ENCODE peak calls at places on chromosomes 7 and 10, in nine cellular contexts. V, T, N, R, G, H, F, W and Y are unnamed samples.

GRCh38 chr10:60349426-60349825 is 40.2 kb downstream of the ANK3 start:
- DNase-seq in T (no peak), R (no peak), H (no peak), W (no peak), N (no peak), F (no peak), V (no peak), G (no peak), Y (no peak)

GRCh38 chr7:155550916-155551315 is 4.6 kb upstream of the CNPY1 start:
- DNase-seq in W (no peak), F (no peak), H (no peak), G (no peak), T (peak; percentile 25), N (no peak), V (no peak), R (no peak), Y (no peak)

GRCh38 chr10:29658984-29659769 is 24.4 kb upstream of the SVIL start:
- DNase-seq in F (peak; percentile 38), V (peak; percentile 87), H (no peak), N (peak; percentile 100), W (no peak), R (no peak), T (no peak), G (peak; percentile 76), Y (no peak)

GRCh38 chr10:71767420-71768035 is 5.8 kb downstream of the VSIR start:
- DNase-seq in R (no peak), G (no peak), T (peak; percentile 94), H (no peak), W (peak; percentile 88), V (no peak), F (no peak), N (no peak), Y (no peak)

GRCh38 chr7:4948402-4948801 is 10.6 kb downstream of the MMD2 start:
- DNase-seq in H (no peak), V (no peak), W (no peak), R (no peak), N (no peak), T (no peak), G (no peak), F (no peak), Y (no peak)

GRCh38 chr7:127907638-127908040 is 123.6 kb downstream of the LRRC4 start:
- DNase-seq in N (peak; percentile 93), F (no peak), G (no peak), R (no peak), V (no peak), H (no peak), T (no peak), W (no peak), Y (no peak)

GRCh38 chr7:50828801-50829200 is 46.1 kb upstream of the GRB10 start:
- DNase-seq in N (no peak), T (no peak), H (no peak), F (no peak), V (no peak), W (no peak), R (no peak), G (no peak), Y (no peak)

GRCh38 chr10:18211862-18212261 is 71.6 kb downstream of the CACNB2 start:
- DNase-seq in V (no peak), R (no peak), G (no peak), T (no peak), H (no peak), W (no peak), N (no peak), F (no peak), Y (no peak)

GRCh38 chr7:117711556-117711955 is 161.7 kb downstream of the CTTNBP2 start:
- DNase-seq in V (no peak), F (no peak), W (no peak), G (no peak), R (no peak), H (no peak), T (no peak), N (no peak), Y (no peak)

GRCh38 chr7:129567377-129567776 is 44.1 kb upstream of the NRF1 start:
- DNase-seq in N (no peak), G (no peak), V (no peak), W (no peak), H (no peak), R (no peak), T (no peak), F (no peak), Y (no peak)

GRCh38 chr10:58511765-58512469 is 755 bp upstream of the BICC1 start:
- DNase-seq in N (peak; percentile 43), H (no peak), V (peak; percentile 74), G (peak; percentile 31), R (peak; percentile 34), F (no peak), T (peak; percentile 65), W (peak; percentile 42), Y (peak; percentile 18)

GRCh38 chr7:44945479-44945878 is 33.3 kb downstream of the MYO1G start:
- DNase-seq in T (no peak), R (no peak), N (peak; percentile 8), V (no peak), W (no peak), H (no peak), G (no peak), F (no peak), Y (no peak)

GRCh38 chr7:44944821-44945220 is 34.0 kb downstream of the MYO1G start:
- DNase-seq in G (no peak), V (no peak), T (no peak), H (no peak), R (no peak), F (no peak), W (no peak), N (no peak), Y (no peak)

GRCh38 chr7:44953156-44953555 is 25.7 kb downstream of the MYO1G start:
- DNase-seq in G (no peak), W (no peak), T (no peak), F (no peak), V (no peak), R (no peak), H (no peak), N (no peak), Y (no peak)

GRCh38 chr7:44949315-44949714 is 29.5 kb downstream of the MYO1G start:
- DNase-seq in V (no peak), W (no peak), F (no peak), T (no peak), G (no peak), R (no peak), N (no peak), H (no peak), Y (no peak)
- H3K4me1 ChIP-seq in V (no peaks in the 10 kb centered on the region), W (no peaks in the 10 kb centered on the region), F (peaks cover 4% of the 10 kb centered on the region), T (no peaks in the 10 kb centered on the region), G (no peaks in the 10 kb centered on the region), R (no peaks in the 10 kb centered on the region), N (no peaks in the 10 kb centered on the region), H (no peaks in the 10 kb centered on the region), Y (no peaks in the 10 kb centered on the region)

GRCh38 chr7:55550838-55551537 is 21.3 kb downstream of the VOPP1 start:
- DNase-seq in V (no peak), H (no peak), R (no peak), F (no peak), T (no peak), W (no peak), N (no peak), G (no peak), Y (no peak)
- H3K4me1 ChIP-seq in V (peaks cover 10% of the 10 kb centered on the region), H (peaks cover 40% of the 10 kb centered on the region), R (peaks cover 18% of the 10 kb centered on the region), F (peaks cover 23% of the 10 kb centered on the region), T (peaks cover 17% of the 10 kb centered on the region), W (peaks cover 76% of the 10 kb centered on the region), N (peaks cover 27% of the 10 kb centered on the region), G (peaks cover 26% of the 10 kb centered on the region), Y (peaks cover 6% of the 10 kb centered on the region)

GRCh38 chr7:151015967-151016366 is 8.3 kb downstream of the ATG9B start:
- DNase-seq in W (no peak), H (no peak), R (no peak), N (no peak), F (no peak), V (no peak), T (peak; percentile 48), G (no peak), Y (no peak)

GRCh38 chr7:151016505-151016904 is 7.8 kb downstream of the ATG9B start:
- DNase-seq in V (no peak), H (no peak), W (no peak), N (no peak), G (no peak), R (no peak), F (no peak), T (peak; percentile 53), Y (no peak)

GRCh38 chr7:151013728-151014497 is 10.4 kb downstream of the ATG9B start:
- DNase-seq in T (peak; percentile 90), V (peak; percentile 89), F (no peak), G (no peak), R (peak; percentile 97), W (peak; percentile 59), N (peak; percentile 22), H (peak; percentile 70), Y (no peak)

GRCh38 chr7:151013356-151013727 is 11.0 kb downstream of the ATG9B start:
- DNase-seq in V (no peak), G (no peak), N (no peak), W (no peak), F (no peak), R (peak; percentile 43), T (no peak), H (no peak), Y (no peak)

DNA sequence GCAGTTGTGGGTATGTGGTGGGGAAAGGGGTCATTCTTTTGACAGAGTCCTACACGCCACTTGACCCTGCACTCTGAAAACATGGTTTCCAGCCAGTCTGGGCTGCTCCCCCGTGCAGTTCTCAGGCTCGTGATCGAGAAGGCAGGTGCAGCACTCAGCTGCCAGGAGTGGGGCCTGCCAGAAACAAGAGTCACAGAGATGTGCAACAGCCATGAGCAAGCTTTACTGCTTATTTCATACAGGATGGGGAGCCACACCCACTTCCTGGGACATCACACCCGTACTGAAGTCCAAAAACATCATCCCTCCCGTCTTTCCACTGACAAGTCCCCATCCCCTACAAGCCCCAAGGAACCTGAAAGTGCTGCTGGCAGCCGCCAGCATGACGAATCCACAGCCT is 9.3 kb downstream of the ATG9B start:
- DNase-seq in N (no peak), H (no peak), F (no peak), V (no peak), R (no peak), G (no peak), T (peak; percentile 37), W (no peak), Y (no peak)
- H3K4me1 ChIP-seq in N (peaks cover 12% of the 10 kb centered on the region), H (peaks cover 28% of the 10 kb centered on the region), F (peaks cover 27% of the 10 kb centered on the region), V (no peaks in the 10 kb centered on the region), R (peaks cover 3% of the 10 kb centered on the region), G (no peaks in the 10 kb centered on the region), T (peaks cover 8% of the 10 kb centered on the region), W (peaks cover 67% of the 10 kb centered on the region), Y (no peaks in the 10 kb centered on the region)

GRCh38 chr10:77909755-77910375 is 16.7 kb downstream of the DLG5 start:
- DNase-seq in W (no peak), G (no peak), R (peak; percentile 17), V (no peak), N (peak; percentile 84), H (no peak), T (no peak), F (no peak), Y (peak; percentile 73)

GRCh38 chr10:77905086-77905735 is 21.3 kb downstream of the DLG5 start:
- DNase-seq in T (no peak), F (no peak), G (no peak), R (no peak), N (no peak), W (no peak), H (no peak), V (no peak), Y (no peak)

GRCh38 chr10:77907900-77908717 is 18.4 kb downstream of the DLG5 start:
- DNase-seq in F (no peak), W (no peak), V (no peak), N (no peak), T (no peak), R (peak; percentile 73), G (no peak), H (no peak), Y (no peak)

GRCh38 chr10:77909021-77909754 is 17.4 kb downstream of the DLG5 start:
- DNase-seq in W (no peak), N (no peak), G (no peak), V (no peak), T (no peak), H (no peak), R (no peak), F (no peak), Y (no peak)

GRCh38 chr10:77906863-77907861 is 19.4 kb downstream of the DLG5 start:
- DNase-seq in F (no peak), W (no peak), H (no peak), G (no peak), V (no peak), R (no peak), N (no peak), T (no peak), Y (no peak)
- H3K4me1 ChIP-seq in F (peaks cover 4% of the 10 kb centered on the region), W (peaks cover 32% of the 10 kb centered on the region), H (peaks cover 3% of the 10 kb centered on the region), G (no peaks in the 10 kb centered on the region), V (no peaks in the 10 kb centered on the region), R (no peaks in the 10 kb centered on the region), N (peaks cover 20% of the 10 kb centered on the region), T (peaks cover 12% of the 10 kb centered on the region), Y (peaks cover 40% of the 10 kb centered on the region)